ENCODE peak calls at places on chromosomes 5 and 9, in eight cellular contexts. One of them, this sample, is unnamed. For H3K4me1, the result is how much of the 10 kb centered on the place peaks cover.

GRCh38 chr5:132770476-132771159 is 6.4 kb downstream of the SEPTIN8 start:
- DNase-seq in effector memory CD4-positive, alpha-beta T cell: no peak
- DNase-seq in transverse colon: no peak
- DNase-seq in HCT116: no peak
- DNase-seq in CD8-positive, alpha-beta memory T cell: no peak
- DNase-seq in adipocyte: no peak
- DNase-seq in sigmoid colon: peak
- DNase-seq in adrenal gland: no peak
- DNase-seq in this sample: no peak

GRCh38 chr5:17359451-17359965 is 138.5 kb upstream of the TAF11L2 start:
- DNase-seq in effector memory CD4-positive, alpha-beta T cell: no peak
- DNase-seq in transverse colon: no peak
- DNase-seq in HCT116: no peak
- DNase-seq in CD8-positive, alpha-beta memory T cell: no peak
- DNase-seq in adipocyte: peak
- DNase-seq in sigmoid colon: no peak
- DNase-seq in adrenal gland: no peak
- DNase-seq in this sample: no peak

GRCh38 chr5:91850031-91850430 is 466.9 kb upstream of the ARRDC3 start:
- DNase-seq in effector memory CD4-positive, alpha-beta T cell: no peak
- DNase-seq in transverse colon: no peak
- DNase-seq in HCT116: no peak
- DNase-seq in CD8-positive, alpha-beta memory T cell: no peak
- DNase-seq in adipocyte: peak
- DNase-seq in sigmoid colon: no peak
- DNase-seq in adrenal gland: no peak
- DNase-seq in this sample: no peak

GRCh38 chr9:7298123-7298522 is 501.5 kb downstream of the DMAC1 start:
- DNase-seq in effector memory CD4-positive, alpha-beta T cell: no peak
- DNase-seq in transverse colon: no peak
- DNase-seq in HCT116: no peak
- DNase-seq in CD8-positive, alpha-beta memory T cell: no peak
- DNase-seq in adipocyte: no peak
- DNase-seq in sigmoid colon: no peak
- DNase-seq in adrenal gland: no peak
- DNase-seq in this sample: no peak

GRCh38 chr9:16294371-16294770 is 576.1 kb downstream of the BNC2 start:
- DNase-seq in effector memory CD4-positive, alpha-beta T cell: no peak
- DNase-seq in transverse colon: no peak
- DNase-seq in HCT116: no peak
- DNase-seq in CD8-positive, alpha-beta memory T cell: no peak
- DNase-seq in adipocyte: no peak
- DNase-seq in sigmoid colon: no peak
- DNase-seq in adrenal gland: no peak
- DNase-seq in this sample: no peak

GRCh38 chr5:98935206-98935605 is 6.4 kb upstream of the CHD1 start:
- DNase-seq in effector memory CD4-positive, alpha-beta T cell: no peak
- DNase-seq in transverse colon: no peak
- DNase-seq in HCT116: no peak
- DNase-seq in CD8-positive, alpha-beta memory T cell: no peak
- DNase-seq in adipocyte: no peak
- DNase-seq in sigmoid colon: no peak
- DNase-seq in adrenal gland: no peak
- DNase-seq in this sample: no peak

GRCh38 chr9:133558191-133559126 is 24.0 kb downstream of the ADAMTSL2 start:
- DNase-seq in effector memory CD4-positive, alpha-beta T cell: no peak
- DNase-seq in transverse colon: no peak
- DNase-seq in HCT116: peak
- DNase-seq in CD8-positive, alpha-beta memory T cell: no peak
- DNase-seq in adipocyte: peak
- DNase-seq in sigmoid colon: no peak
- DNase-seq in adrenal gland: no peak
- DNase-seq in this sample: no peak

GRCh38 chr5:173242079-173242478 is 7.1 kb upstream of the NKX2-5 start:
- DNase-seq in effector memory CD4-positive, alpha-beta T cell: no peak
- DNase-seq in transverse colon: no peak
- DNase-seq in HCT116: no peak
- DNase-seq in CD8-positive, alpha-beta memory T cell: no peak
- DNase-seq in adipocyte: no peak
- DNase-seq in sigmoid colon: no peak
- DNase-seq in adrenal gland: no peak
- DNase-seq in this sample: no peak

GRCh38 chr5:14258840-14259239 is 115.7 kb downstream of the TRIO start:
- DNase-seq in effector memory CD4-positive, alpha-beta T cell: no peak
- DNase-seq in transverse colon: no peak
- DNase-seq in HCT116: no peak
- DNase-seq in CD8-positive, alpha-beta memory T cell: no peak
- DNase-seq in adipocyte: no peak
- DNase-seq in sigmoid colon: no peak
- DNase-seq in adrenal gland: no peak
- DNase-seq in this sample: no peak
- H3K4me1 ChIP-seq in effector memory CD4-positive, alpha-beta T cell: under half
- H3K4me1 ChIP-seq in transverse colon: under half
- H3K4me1 ChIP-seq in HCT116: under half
- H3K4me1 ChIP-seq in CD8-positive, alpha-beta memory T cell: under half
- H3K4me1 ChIP-seq in adipocyte: under half
- H3K4me1 ChIP-seq in sigmoid colon: half or more
- H3K4me1 ChIP-seq in adrenal gland: under half
- H3K4me1 ChIP-seq in this sample: under half

GRCh38 chr9:122226758-122227575 is 1.8 kb downstream of the LHX6 start:
- DNase-seq in effector memory CD4-positive, alpha-beta T cell: no peak
- DNase-seq in transverse colon: no peak
- DNase-seq in HCT116: no peak
- DNase-seq in CD8-positive, alpha-beta memory T cell: no peak
- DNase-seq in adipocyte: no peak
- DNase-seq in sigmoid colon: no peak
- DNase-seq in adrenal gland: peak
- DNase-seq in this sample: no peak

GRCh38 chr9:122226142-122226757 is 2.5 kb downstream of the LHX6 start:
- DNase-seq in effector memory CD4-positive, alpha-beta T cell: no peak
- DNase-seq in transverse colon: no peak
- DNase-seq in HCT116: no peak
- DNase-seq in CD8-positive, alpha-beta memory T cell: no peak
- DNase-seq in adipocyte: no peak
- DNase-seq in sigmoid colon: no peak
- DNase-seq in adrenal gland: peak
- DNase-seq in this sample: no peak

GRCh38 chr9:122228191-122228905 is 409 bp downstream of the LHX6 start:
- DNase-seq in effector memory CD4-positive, alpha-beta T cell: no peak
- DNase-seq in transverse colon: no peak
- DNase-seq in HCT116: no peak
- DNase-seq in CD8-positive, alpha-beta memory T cell: no peak
- DNase-seq in adipocyte: peak
- DNase-seq in sigmoid colon: no peak
- DNase-seq in adrenal gland: peak
- DNase-seq in this sample: no peak

GRCh38 chr9:122227576-122227903 is 1.2 kb downstream of the LHX6 start:
- DNase-seq in effector memory CD4-positive, alpha-beta T cell: no peak
- DNase-seq in transverse colon: no peak
- DNase-seq in HCT116: no peak
- DNase-seq in CD8-positive, alpha-beta memory T cell: no peak
- DNase-seq in adipocyte: no peak
- DNase-seq in sigmoid colon: no peak
- DNase-seq in adrenal gland: no peak
- DNase-seq in this sample: no peak

DNA sequence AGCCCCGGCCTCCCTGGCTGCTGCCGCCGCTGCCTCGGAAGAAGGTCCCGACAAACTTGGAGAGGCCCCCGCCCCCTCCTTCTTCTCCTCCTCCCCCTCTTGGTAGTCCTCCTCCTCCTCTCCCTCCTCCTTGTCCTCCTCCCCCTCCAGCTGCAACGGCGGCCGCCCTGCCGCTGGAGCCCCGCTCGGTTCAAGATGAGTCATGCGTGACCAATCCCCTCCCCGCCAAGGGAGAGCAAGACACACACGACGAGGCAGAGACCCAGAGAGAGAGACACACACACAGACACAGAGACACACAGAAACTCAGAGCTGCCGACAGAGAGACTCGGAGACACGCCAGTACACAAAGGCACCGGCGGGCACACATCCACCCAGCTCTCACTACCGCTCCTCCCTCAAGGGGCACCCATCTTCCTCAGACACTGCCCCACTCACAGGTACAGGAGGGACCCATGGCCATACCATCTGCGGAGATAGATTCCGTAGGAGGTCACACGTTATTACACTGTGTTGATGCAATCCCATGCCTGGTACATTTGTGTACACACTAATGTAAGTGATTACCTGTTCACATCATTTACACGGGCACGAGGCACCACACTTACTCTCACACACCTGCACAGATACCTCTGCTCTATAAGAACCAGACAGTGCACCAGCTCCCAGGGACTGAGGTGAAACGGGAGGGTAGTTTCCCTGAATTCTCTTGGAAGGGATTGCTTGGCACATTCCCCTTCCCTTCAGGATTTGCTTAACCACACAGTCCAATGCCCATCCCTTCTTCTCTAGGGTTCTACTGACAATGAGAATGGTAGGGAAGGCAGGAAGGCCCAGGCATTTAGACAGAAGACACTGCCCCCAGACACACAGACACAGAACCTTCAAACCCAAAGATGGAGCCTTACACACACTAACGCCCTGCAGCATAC is at the start of gene LHX6:
- DNase-seq in effector memory CD4-positive, alpha-beta T cell: no peak
- DNase-seq in transverse colon: no peak
- DNase-seq in HCT116: no peak
- DNase-seq in CD8-positive, alpha-beta memory T cell: no peak
- DNase-seq in adipocyte: peak
- DNase-seq in sigmoid colon: no peak
- DNase-seq in adrenal gland: peak
- DNase-seq in this sample: no peak
- H3K4me3 ChIP-seq in effector memory CD4-positive, alpha-beta T cell: no peak
- H3K4me3 ChIP-seq in transverse colon: peak
- H3K4me3 ChIP-seq in HCT116: peak
- H3K4me3 ChIP-seq in CD8-positive, alpha-beta memory T cell: no peak
- H3K4me3 ChIP-seq in adipocyte: no peak
- H3K4me3 ChIP-seq in sigmoid colon: peak
- H3K4me3 ChIP-seq in adrenal gland: peak
- H3K4me3 ChIP-seq in this sample: peak

GRCh38 chr5:75243100-75243499 is 6.4 kb upstream of the ANKRD31 start:
- DNase-seq in effector memory CD4-positive, alpha-beta T cell: no peak
- DNase-seq in transverse colon: no peak
- DNase-seq in HCT116: no peak
- DNase-seq in CD8-positive, alpha-beta memory T cell: no peak
- DNase-seq in adipocyte: no peak
- DNase-seq in sigmoid colon: no peak
- DNase-seq in adrenal gland: no peak
- DNase-seq in this sample: no peak

GRCh38 chr5:75242067-75242466 is 5.4 kb upstream of the ANKRD31 start:
- DNase-seq in effector memory CD4-positive, alpha-beta T cell: no peak
- DNase-seq in transverse colon: no peak
- DNase-seq in HCT116: no peak
- DNase-seq in CD8-positive, alpha-beta memory T cell: no peak
- DNase-seq in adipocyte: no peak
- DNase-seq in sigmoid colon: no peak
- DNase-seq in adrenal gland: no peak
- DNase-seq in this sample: no peak

GRCh38 chr5:75239681-75240080 is 3.0 kb upstream of the ANKRD31 start:
- DNase-seq in effector memory CD4-positive, alpha-beta T cell: no peak
- DNase-seq in transverse colon: no peak
- DNase-seq in HCT116: peak
- DNase-seq in CD8-positive, alpha-beta memory T cell: no peak
- DNase-seq in adipocyte: no peak
- DNase-seq in sigmoid colon: no peak
- DNase-seq in adrenal gland: no peak
- DNase-seq in this sample: no peak

GRCh38 chr5:75243510-75243909 is 6.8 kb upstream of the ANKRD31 start:
- DNase-seq in effector memory CD4-positive, alpha-beta T cell: no peak
- DNase-seq in transverse colon: no peak
- DNase-seq in HCT116: no peak
- DNase-seq in CD8-positive, alpha-beta memory T cell: no peak
- DNase-seq in adipocyte: no peak
- DNase-seq in sigmoid colon: no peak
- DNase-seq in adrenal gland: no peak
- DNase-seq in this sample: no peak

GRCh38 chr5:75245023-75245422 is 8.3 kb upstream of the ANKRD31 start:
- DNase-seq in effector memory CD4-positive, alpha-beta T cell: no peak
- DNase-seq in transverse colon: no peak
- DNase-seq in HCT116: no peak
- DNase-seq in CD8-positive, alpha-beta memory T cell: no peak
- DNase-seq in adipocyte: no peak
- DNase-seq in sigmoid colon: no peak
- DNase-seq in adrenal gland: no peak
- DNase-seq in this sample: no peak
- H3K4me1 ChIP-seq in effector memory CD4-positive, alpha-beta T cell: under half
- H3K4me1 ChIP-seq in transverse colon: under half
- H3K4me1 ChIP-seq in HCT116: under half
- H3K4me1 ChIP-seq in CD8-positive, alpha-beta memory T cell: under half
- H3K4me1 ChIP-seq in adipocyte: under half
- H3K4me1 ChIP-seq in sigmoid colon: under half
- H3K4me1 ChIP-seq in adrenal gland: under half
- H3K4me1 ChIP-seq in this sample: under half

GRCh38 chr9:126612813-126613641 is 701 bp upstream of the LMX1B start:
- DNase-seq in effector memory CD4-positive, alpha-beta T cell: no peak
- DNase-seq in transverse colon: no peak
- DNase-seq in HCT116: no peak
- DNase-seq in CD8-positive, alpha-beta memory T cell: no peak
- DNase-seq in adipocyte: no peak
- DNase-seq in sigmoid colon: peak
- DNase-seq in adrenal gland: no peak
- DNase-seq in this sample: no peak

GRCh38 chr9:126611188-126611587 is 2.5 kb upstream of the LMX1B start:
- DNase-seq in effector memory CD4-positive, alpha-beta T cell: no peak
- DNase-seq in transverse colon: no peak
- DNase-seq in HCT116: no peak
- DNase-seq in CD8-positive, alpha-beta memory T cell: no peak
- DNase-seq in adipocyte: no peak
- DNase-seq in sigmoid colon: peak
- DNase-seq in adrenal gland: no peak
- DNase-seq in this sample: no peak

GRCh38 chr9:126611592-126612328 is 2.0 kb upstream of the LMX1B start:
- DNase-seq in effector memory CD4-positive, alpha-beta T cell: peak
- DNase-seq in transverse colon: peak
- DNase-seq in HCT116: peak
- DNase-seq in CD8-positive, alpha-beta memory T cell: peak
- DNase-seq in adipocyte: peak
- DNase-seq in sigmoid colon: peak
- DNase-seq in adrenal gland: peak
- DNase-seq in this sample: peak

GRCh38 chr9:126613656-126614055 is at the start of gene LMX1B:
- DNase-seq in effector memory CD4-positive, alpha-beta T cell: no peak
- DNase-seq in transverse colon: peak
- DNase-seq in HCT116: peak
- DNase-seq in CD8-positive, alpha-beta memory T cell: no peak
- DNase-seq in adipocyte: no peak
- DNase-seq in sigmoid colon: no peak
- DNase-seq in adrenal gland: no peak
- DNase-seq in this sample: no peak

DNA sequence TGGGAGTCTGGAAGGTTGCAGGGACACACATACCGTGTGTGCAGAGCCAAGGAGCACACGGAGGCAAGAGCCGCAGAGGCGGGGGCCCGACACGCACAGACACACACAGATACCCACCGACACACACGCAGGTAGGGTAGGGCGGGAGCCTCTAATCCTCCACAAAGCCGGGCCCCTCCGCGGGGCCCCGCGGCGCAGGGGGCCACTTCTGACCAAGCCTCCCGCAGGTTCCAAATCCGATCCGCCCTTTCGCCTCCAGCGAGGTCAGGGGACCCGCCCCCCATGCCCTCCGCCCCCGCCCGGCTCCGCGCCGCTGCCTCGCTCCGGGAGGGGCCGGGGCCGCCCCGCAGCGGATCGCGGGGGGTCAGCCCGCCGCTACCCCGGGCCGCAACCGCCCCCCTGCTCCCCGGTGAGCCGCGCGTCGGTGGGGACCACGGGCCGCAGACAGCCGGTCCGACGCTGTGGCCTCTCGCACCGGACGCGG is 1.4 kb upstream of the LMX1B start:
- DNase-seq in effector memory CD4-positive, alpha-beta T cell: no peak
- DNase-seq in transverse colon: no peak
- DNase-seq in HCT116: no peak
- DNase-seq in CD8-positive, alpha-beta memory T cell: no peak
- DNase-seq in adipocyte: no peak
- DNase-seq in sigmoid colon: peak
- DNase-seq in adrenal gland: no peak
- DNase-seq in this sample: no peak
- H3K4me3 ChIP-seq in effector memory CD4-positive, alpha-beta T cell: peak
- H3K4me3 ChIP-seq in transverse colon: peak
- H3K4me3 ChIP-seq in HCT116: no peak
- H3K4me3 ChIP-seq in CD8-positive, alpha-beta memory T cell: peak
- H3K4me3 ChIP-seq in adipocyte: no peak
- H3K4me3 ChIP-seq in sigmoid colon: peak
- H3K4me3 ChIP-seq in adrenal gland: no peak
- H3K4me3 ChIP-seq in this sample: no peak